ENCODE peak calls at places on chromosomes 1 and 21, in nine cellular contexts. X is astrocyte, T is uterus, K is IMR-90, B is ovary, E is upper lobe of left lung, D is stomach, G is pancreas, C is WERI-Rb-1. V is an unnamed sample.
A peak's percentile ranks its signal among the peaks of the same experiment; 100 is the strongest.

GRCh38 chr1:240719953-240720700 is 108.2 kb upstream of the GREM2 start:
- DNase-seq in X (no peak), T (no peak), K (peak; percentile 24), B (no peak), E (no peak), D (no peak), G (no peak), C (no peak), V (no peak)

GRCh38 chr21:36701912-36702621 is 3.2 kb downstream of the SIM2 start:
- DNase-seq in X (no peak), T (no peak), K (peak; percentile 64), B (no peak), E (no peak), D (no peak), G (no peak), C (no peak), V (no peak)

GRCh38 chr1:38991638-38992449 is 768 bp downstream of the AKIRIN1 start:
- DNase-seq in X (peak; percentile 16), T (peak; percentile 47), K (no peak), B (peak; percentile 62), E (peak; percentile 43), D (peak; percentile 27), G (peak; percentile 62), C (peak; percentile 42), V (peak; percentile 96)

GRCh38 chr21:23131177-23131576 is 2133.0 kb downstream of the NCAM2 start:
- DNase-seq in X (no peak), T (no peak), K (no peak), B (no peak), E (no peak), D (no peak), G (no peak), C (peak; percentile 28), V (no peak)

GRCh38 chr1:92820024-92820423 is 11.8 kb upstream of the RPL5 start:
- DNase-seq in X (peak; percentile 43), T (no peak), K (peak; percentile 50), B (no peak), E (no peak), D (no peak), G (no peak), C (no peak), V (no peak)

GRCh38 chr21:37921091-37921490 is 4.8 kb upstream of the KCNJ6 start:
- DNase-seq in X (peak; percentile 14), T (no peak), K (peak; percentile 22), B (no peak), E (no peak), D (no peak), G (no peak), C (no peak), V (no peak)

GRCh38 chr1:79131626-79132025 is 125.1 kb upstream of the ADGRL4 start:
- DNase-seq in X (no peak), T (no peak), K (no peak), B (no peak), E (no peak), D (no peak), G (no peak), C (no peak), V (no peak)

GRCh38 chr1:156833598-156833997 is 16.9 kb upstream of the SH2D2A start:
- DNase-seq in X (no peak), T (no peak), K (no peak), B (no peak), E (no peak), D (no peak), G (no peak), C (no peak), V (no peak)

GRCh38 chr1:20250346-20250989 is 40.2 kb upstream of the VWA5B1 start:
- DNase-seq in X (no peak), T (no peak), K (peak; percentile 22), B (peak; percentile 39), E (no peak), D (peak; percentile 57), G (no peak), C (no peak), V (no peak)

GRCh38 chr1:3174487-3175247 is 105.7 kb downstream of the PRDM16 start:
- DNase-seq in X (peak; percentile 44), T (peak; percentile 56), K (no peak), B (peak; percentile 76), E (peak; percentile 92), D (peak; percentile 90), G (peak; percentile 93), C (no peak), V (no peak)

GRCh38 chr21:41834252-41834925 is 44.8 kb downstream of the PRDM15 start:
- DNase-seq in X (no peak), T (no peak), K (no peak), B (peak; percentile 77), E (no peak), D (no peak), G (no peak), C (no peak), V (no peak)

GRCh38 chr1:61050541-61051454 is 31.6 kb upstream of the NFIA start:
- DNase-seq in X (no peak), T (no peak), K (no peak), B (peak; percentile 80), E (peak; percentile 51), D (peak; percentile 49), G (peak; percentile 82), C (peak; percentile 54), V (no peak)

GRCh38 chr1:14377386-14377785 is 221.1 kb upstream of the KAZN start:
- DNase-seq in X (peak; percentile 55), T (no peak), K (no peak), B (no peak), E (no peak), D (no peak), G (no peak), C (no peak), V (no peak)

GRCh38 chr1:168801032-168801745 is 72.2 kb upstream of the DPT start:
- DNase-seq in X (peak; percentile 9), T (no peak), K (no peak), B (no peak), E (no peak), D (no peak), G (no peak), C (peak; percentile 10), V (no peak)

GRCh38 chr1:235631816-235632215 is 17.8 kb downstream of the GNG4 start:
- DNase-seq in X (no peak), T (no peak), K (no peak), B (no peak), E (no peak), D (no peak), G (no peak), C (no peak), V (no peak)
- TF ChIP-seq CTCF in X (no peak), T (no peak), K (no peak), B (no peak), E (no peak), D (no peak), G (no peak), C (peak; percentile 14), V (no peak)

DNA sequence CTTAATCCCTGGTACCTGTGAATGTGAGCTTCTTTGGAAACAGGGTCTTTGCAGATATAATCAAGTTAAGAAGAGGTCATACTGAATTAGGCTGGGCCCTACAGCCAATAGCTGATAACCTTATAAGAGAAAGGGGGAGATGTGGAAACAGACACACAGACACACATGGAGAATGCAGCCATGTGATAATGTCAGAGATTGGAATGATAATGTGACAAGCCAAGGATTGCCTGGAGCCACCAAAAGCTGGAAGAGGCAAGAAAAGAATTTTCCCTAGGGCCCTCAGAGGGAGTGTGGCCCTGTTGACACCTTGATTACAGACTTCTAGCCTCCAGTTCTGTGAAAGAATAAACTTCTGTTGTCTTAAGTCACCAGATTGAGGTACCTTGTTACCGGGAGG is 114.5 kb upstream of the SOD1 start:
- DNase-seq in X (no peak), T (no peak), K (no peak), B (no peak), E (no peak), D (no peak), G (no peak), C (no peak), V (no peak)
- H3K36me3 ChIP-seq in X (no peaks in the 10 kb centered on the region), T (no peaks in the 10 kb centered on the region), K (no peaks in the 10 kb centered on the region), B (no peaks in the 10 kb centered on the region), E (no peaks in the 10 kb centered on the region), D (no peaks in the 10 kb centered on the region), G (no peaks in the 10 kb centered on the region), C (no peaks in the 10 kb centered on the region), V (no peaks in the 10 kb centered on the region)

DNA sequence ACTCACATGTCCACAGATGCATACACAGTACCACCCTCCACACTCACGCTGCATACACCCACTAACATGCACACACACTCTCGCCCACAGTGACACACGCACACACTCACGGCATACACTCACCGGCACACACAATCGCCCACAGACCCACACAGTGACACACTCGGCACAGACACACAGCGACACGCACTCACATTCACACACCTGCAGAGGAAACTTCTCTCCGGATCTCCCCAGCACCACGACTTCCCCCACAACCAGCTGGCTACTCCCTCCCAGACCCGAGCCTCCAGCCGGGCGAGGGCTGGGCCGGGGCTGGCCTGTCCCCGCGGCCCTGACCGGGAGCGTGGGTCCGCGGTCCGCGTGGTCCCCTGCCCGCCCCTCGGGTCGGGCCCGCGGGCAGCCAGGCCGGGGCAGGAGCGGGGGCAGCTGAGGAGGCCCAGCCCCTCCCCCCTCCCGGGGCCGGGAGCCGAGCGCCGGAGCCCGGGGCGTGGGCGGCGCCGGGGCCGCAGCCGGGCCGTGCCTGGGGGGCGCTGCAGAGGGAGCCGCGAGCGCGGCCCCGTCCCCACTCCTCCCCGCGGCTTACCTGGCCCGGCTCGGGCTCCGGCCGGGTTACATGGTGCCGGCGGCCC is 469 bp downstream of the DLGAP3 start:
- DNase-seq in X (no peak), T (no peak), K (no peak), B (no peak), E (no peak), D (no peak), G (no peak), C (no peak), V (no peak)
- TF ChIP-seq CTCF in X (no peak), T (no peak), K (no peak), B (no peak), E (no peak), D (no peak), G (no peak), C (peak; percentile 3), V (no peak)

GRCh38 chr21:18764720-18765119 is 361.1 kb upstream of the TMPRSS15 start:
- DNase-seq in X (no peak), T (no peak), K (no peak), B (no peak), E (no peak), D (no peak), G (peak; percentile 28), C (no peak), V (no peak)
- H3K36me3 ChIP-seq in X (no peaks in the 10 kb centered on the region), T (no peaks in the 10 kb centered on the region), K (no peaks in the 10 kb centered on the region), B (no peaks in the 10 kb centered on the region), E (no peaks in the 10 kb centered on the region), D (no peaks in the 10 kb centered on the region), G (no peaks in the 10 kb centered on the region), C (no peaks in the 10 kb centered on the region), V (no peaks in the 10 kb centered on the region)

V was measured in vagina.